ENCODE peak calls at places on chromosomes 11 and 22, in four cellular contexts. M, O, A and D are unnamed samples.
A peak's percentile ranks its signal among the peaks of the same experiment; 100 is the strongest.

GRCh38 chr11:118514103-118514502 is 13.2 kb upstream of the TTC36 start:
- DNase-seq in M (no peak), A (no peak), O (no peak), D (no peak)

GRCh38 chr22:48867891-48868290 is 959.8 kb downstream of the BRD1 start:
- DNase-seq in M (no peak), A (no peak), O (no peak), D (no peak)

GRCh38 chr11:69027704-69028372 is 14.8 kb upstream of the MRGPRF start:
- DNase-seq in A (peak; percentile 35), M (no peak), O (no peak), D (no peak)

GRCh38 chr11:12769834-12770345 is 95.7 kb downstream of the TEAD1 start:
- DNase-seq in A (peak; percentile 88), M (no peak), O (no peak), D (no peak)

GRCh38 chr11:122101625-122102291 is 14.3 kb downstream of the BLID start:
- DNase-seq in O (no peak), A (peak; percentile 89), M (peak; percentile 85), D (peak; percentile 25)

GRCh38 chr11:13098067-13098466 is 89.0 kb downstream of the RASSF10 start:
- DNase-seq in O (peak; percentile 74), A (no peak), M (no peak), D (no peak)

GRCh38 chr11:29343465-29344333 is 673.1 kb downstream of the KCNA4 start:
- DNase-seq in O (no peak), A (peak; percentile 71), M (no peak), D (peak; percentile 27)

GRCh38 chr22:25062378-25063095 is 110.0 kb downstream of the KIAA1671 start:
- DNase-seq in O (no peak), M (no peak), A (no peak), D (no peak)

GRCh38 chr11:65814131-65814959 is 19.4 kb upstream of the SNX32 start:
- DNase-seq in A (peak; percentile 15), O (no peak), M (peak; percentile 75), D (peak; percentile 47)

GRCh38 chr11:68584097-68584496 is 100.2 kb upstream of the GAL start:
- DNase-seq in A (peak; percentile 25), O (no peak), M (no peak), D (no peak)

GRCh38 chr22:45180280-45180679 is 16.6 kb downstream of the NUP50 start:
- DNase-seq in A (no peak), M (no peak), O (no peak), D (no peak)

GRCh38 chr22:39997939-39998726 is 3.4 kb downstream of the FAM83F start:
- DNase-seq in O (no peak), A (peak; percentile 38), M (no peak), D (no peak)

GRCh38 chr11:35487532-35488078 is 37.8 kb downstream of the PAMR1 start:
- DNase-seq in M (peak; percentile 61), O (no peak), A (peak; percentile 79), D (peak; percentile 39)
- TF ChIP-seq CTCF in M (peak; percentile 58), O (peak; percentile 11), A (peak; percentile 75), D (no peak)

GRCh38 chr11:64286801-64287159 is 1.1 kb downstream of the GPR137 start:
- DNase-seq in M (no peak), A (no peak), O (no peak), D (no peak)

GRCh38 chr11:64287676-64288352 is 2.2 kb downstream of the GPR137 start:
- DNase-seq in M (no peak), O (no peak), A (no peak), D (no peak)

GRCh38 chr11:64284962-64285884 is at the start of gene GPR137:
- DNase-seq in O (peak; percentile 97), A (peak; percentile 64), M (peak; percentile 83), D (peak; percentile 68)

GRCh38 chr11:64284048-64284961 is at the start of gene BAD:
- DNase-seq in M (peak; percentile 97), O (peak; percentile 99), A (peak; percentile 91), D (peak; percentile 84)

GRCh38 chr11:64285885-64286800 is 495 bp downstream of the GPR137 start:
- DNase-seq in O (no peak), A (no peak), M (no peak), D (no peak)
- TF ChIP-seq CTCF in O (no peak), A (peak; percentile 2), M (no peak), D (no peak)

GRCh38 chr11:132100583-132100982 is 730.2 kb downstream of the NTM start:
- DNase-seq in M (no peak), O (no peak), A (no peak), D (no peak)

GRCh38 chr11:132095230-132096165 is 725.1 kb downstream of the NTM start:
- DNase-seq in A (no peak), O (no peak), M (no peak), D (no peak)

GRCh38 chr11:132101861-132102260 is 731.4 kb downstream of the NTM start:
- DNase-seq in A (peak; percentile 11), M (no peak), O (no peak), D (no peak)

GRCh38 chr11:132103006-132103405 is 732.6 kb downstream of the NTM start:
- DNase-seq in M (no peak), O (no peak), A (no peak), D (no peak)

GRCh38 chr11:132099692-132100091 is 729.3 kb downstream of the NTM start:
- DNase-seq in A (no peak), O (no peak), M (no peak), D (no peak)
- TF ChIP-seq CTCF in A (peak; percentile 42), O (no peak), M (peak; percentile 48), D (no peak)

GRCh38 chr22:43228330-43228729 is 41.4 kb upstream of the TTLL12 start:
- DNase-seq in O (no peak), M (no peak), A (peak; percentile 35), D (no peak)
- TF ChIP-seq CTCF in O (no peak), M (peak; percentile 35), A (peak; percentile 42), D (no peak)

GRCh38 chr22:23240639-23241389 is 60.5 kb downstream of the BCR start:
- DNase-seq in A (peak; percentile 41), O (no peak), M (no peak), D (no peak)
- TF ChIP-seq CTCF in A (peak; percentile 44), O (no peak), M (no peak), D (no peak)

DNA sequence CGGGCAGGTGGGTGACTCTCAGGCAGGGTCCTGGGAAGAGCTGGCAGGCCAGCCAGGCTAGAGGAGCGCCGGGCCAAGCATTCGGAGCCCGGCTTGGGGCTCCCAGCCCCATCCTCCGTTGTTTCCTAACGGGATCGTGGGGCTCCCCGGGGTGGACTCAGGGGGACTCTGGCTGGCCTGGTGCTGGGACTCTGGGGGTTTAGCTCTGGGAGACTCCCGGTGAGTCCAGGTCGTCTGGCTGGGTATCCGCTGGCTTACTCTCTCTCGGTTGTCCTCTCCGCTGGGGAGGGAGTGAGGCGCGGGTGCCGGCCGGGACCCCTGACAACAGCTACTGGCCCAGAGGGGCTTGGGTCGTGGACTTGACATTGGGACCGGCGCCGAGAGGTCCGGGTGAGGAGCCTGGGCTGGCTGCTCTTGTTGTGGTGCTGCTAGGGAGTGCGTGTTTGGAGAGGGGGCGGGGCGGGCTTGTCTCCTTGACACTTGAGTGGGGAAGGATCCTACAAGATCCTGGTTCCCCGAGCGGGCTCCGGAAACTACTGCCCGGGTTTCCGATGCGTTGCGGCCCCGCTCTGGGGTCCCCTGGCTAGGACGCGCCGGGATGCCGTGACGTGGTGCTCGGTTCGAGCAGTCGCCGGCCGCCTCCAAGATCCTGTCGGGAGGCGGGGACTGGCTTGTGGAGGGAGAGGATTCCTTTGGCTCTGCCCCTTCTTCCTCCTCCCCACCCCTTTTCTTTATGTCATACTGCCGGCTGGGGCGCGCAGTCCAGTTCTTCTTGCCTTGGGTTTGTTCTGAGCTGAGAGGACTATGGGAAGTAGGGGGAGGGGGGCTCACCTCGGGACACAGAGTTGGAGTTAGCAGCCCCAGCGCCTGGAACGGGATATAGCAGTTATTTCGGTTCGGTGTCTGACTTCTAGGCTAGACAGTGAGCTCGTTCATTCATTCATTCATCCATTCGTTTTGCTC is 585 bp downstream of the EMSY start:
- DNase-seq in O (peak; percentile 94), A (peak; percentile 84), M (peak; percentile 76), D (peak; percentile 67)
- TF ChIP-seq CTCF in O (no peak), A (no peak), M (no peak), D (no peak)

DNA sequence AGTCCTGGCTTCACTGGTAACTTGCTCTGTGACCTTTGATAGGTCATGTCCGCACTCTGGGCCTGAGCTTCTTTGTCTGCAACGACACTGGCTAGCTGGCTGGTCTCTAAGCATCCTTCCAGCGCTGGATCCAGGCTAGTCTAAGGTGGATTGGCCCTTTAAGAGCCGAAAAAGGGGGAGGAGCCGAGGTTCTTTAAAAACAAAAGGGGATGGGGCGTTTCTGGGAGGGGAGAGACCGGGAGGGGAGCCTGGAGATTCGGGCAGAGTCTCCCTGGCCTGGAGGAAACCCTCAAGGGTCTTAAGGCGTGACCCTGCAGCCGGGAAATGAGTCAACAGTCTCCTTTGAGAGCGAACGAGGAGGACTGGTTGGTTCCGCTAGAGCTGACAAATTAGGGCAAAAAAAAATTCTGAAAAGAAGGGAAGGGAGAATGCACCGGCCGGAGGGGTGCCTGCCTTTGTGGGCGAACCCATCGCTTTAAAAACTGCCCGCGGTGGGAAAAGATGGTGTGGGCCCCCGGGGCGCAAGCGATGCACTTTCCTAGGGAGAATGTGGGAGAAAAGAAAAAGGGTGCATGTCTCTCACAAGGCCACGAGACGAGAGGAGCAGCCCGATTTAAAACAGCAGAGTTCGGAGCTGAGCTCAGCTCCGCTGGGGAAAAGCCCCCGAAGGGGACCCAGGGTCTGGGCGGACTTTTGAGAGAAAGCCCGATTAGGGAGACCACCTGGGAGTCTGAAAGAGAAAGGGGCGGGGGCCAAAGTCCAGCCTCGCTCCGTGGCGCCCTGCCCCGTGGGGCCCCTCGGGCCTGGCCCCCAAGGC is 952 bp downstream of the ZFTA start:
- DNase-seq in A (peak; percentile 88), O (no peak), M (peak; percentile 82), D (no peak)
- TF ChIP-seq CTCF in A (no peak), O (no peak), M (no peak), D (no peak)

GRCh38 chr22:50012201-50013181 is at the start of gene IL17REL:
- DNase-seq in O (no peak), A (peak; percentile 25), M (no peak), D (no peak)
- TF ChIP-seq CTCF in O (no peak), A (peak; percentile 25), M (peak; percentile 26), D (no peak)

DNA sequence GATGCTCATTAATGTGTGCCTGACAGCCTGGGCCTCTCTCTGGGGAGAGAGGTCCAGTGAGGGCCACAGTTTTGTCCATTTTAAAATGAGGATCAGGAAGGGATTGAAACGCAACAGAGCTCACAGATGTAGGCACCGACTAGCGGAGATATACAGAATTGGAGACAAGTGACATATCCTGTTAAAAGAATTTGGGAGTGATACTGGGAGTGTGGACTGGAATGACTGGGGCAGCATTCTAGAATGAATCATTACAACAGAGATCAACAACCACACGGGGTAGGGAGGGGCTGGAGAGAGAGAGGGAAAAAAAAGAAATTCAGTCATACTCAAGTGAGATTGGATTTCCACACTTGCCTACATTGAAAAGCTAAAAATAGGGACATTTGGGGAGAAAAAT is 2.5 kb upstream of the NCAM1 start:
- DNase-seq in M (no peak), A (peak; percentile 52), O (no peak), D (no peak)
- TF ChIP-seq CTCF in M (peak; percentile 42), A (peak; percentile 31), O (no peak), D (no peak)